ENCODE peak calls at places on chromosomes 11 and 22, in six cellular contexts. T is fibroblast of the aortic adventitia, M is heart left ventricle, V is KG1, U is uterus, Z is globus pallidus. B is an unnamed sample.

GRCh38 chr22:35230417-35230816 is 26.9 kb upstream of the HMGXB4 start:
- DNase-seq in V (no peak), M (no peak), T (no peak), Z (no peak), U (no peak), B (no peak)

GRCh38 chr11:104946907-104947306 is 21.5 kb downstream of the CASP4 start:
- DNase-seq in V (peak), M (no peak), T (peak), Z (no peak), U (no peak), B (no peak)

GRCh38 chr11:7473702-7474101 is 11.6 kb upstream of the OLFML1 start:
- DNase-seq in M (no peak), T (no peak), Z (no peak), U (no peak), V (no peak), B (no peak)

GRCh38 chr11:58575377-58576020 is at the start of gene LPXN:
- DNase-seq in M (no peak), T (peak), V (peak), U (no peak), Z (peak), B (no peak)

GRCh38 chr11:10058356-10058755 is 235.7 kb downstream of the SBF2 start:
- DNase-seq in M (no peak), V (no peak), T (no peak), Z (no peak), U (no peak), B (no peak)

GRCh38 chr11:10651579-10652361 is 41.8 kb downstream of the IRAG1 start:
- DNase-seq in T (no peak), Z (no peak), U (no peak), V (no peak), M (no peak), B (no peak)

GRCh38 chr11:1336836-1337646 is 27.6 kb upstream of the TOLLIP start:
- DNase-seq in U (peak), Z (peak), M (no peak), V (no peak), T (no peak), B (peak)

GRCh38 chr11:64090811-64091516 is 55.2 kb downstream of the FLRT1 start:
- DNase-seq in U (no peak), T (peak), M (no peak), V (no peak), Z (no peak), B (no peak)

GRCh38 chr11:67053896-67054850 is 2.5 kb upstream of the RHOD start:
- DNase-seq in U (peak), Z (peak), V (peak), T (peak), M (no peak), B (peak)

GRCh38 chr11:85889676-85890579 is 34.7 kb downstream of the CCDC83 start:
- DNase-seq in T (peak), V (no peak), Z (no peak), U (no peak), M (no peak), B (no peak)

GRCh38 chr11:18379201-18379600 is 15.2 kb upstream of the LDHA start:
- DNase-seq in T (no peak), M (no peak), U (no peak), Z (no peak), V (no peak), B (no peak)

GRCh38 chr11:94525933-94526332 is 13.7 kb downstream of the C11orf97 start:
- DNase-seq in V (peak), T (peak), M (peak), U (peak), Z (peak), B (peak)

GRCh38 chr11:72330131-72330727 is 86.3 kb upstream of the PHOX2A start:
- DNase-seq in T (no peak), M (no peak), Z (no peak), V (no peak), U (no peak), B (no peak)

GRCh38 chr22:28822930-28823481 is 22.6 kb upstream of the XBP1 start:
- DNase-seq in M (no peak), U (no peak), T (no peak), V (peak), Z (no peak), B (no peak)

GRCh38 chr11:69700278-69701140 is 3.3 kb downstream of the FGF19 start:
- DNase-seq in V (no peak), U (no peak), Z (peak), T (peak), M (peak), B (peak)

GRCh38 chr22:25067851-25068421 is 115.4 kb downstream of the KIAA1671 start:
- DNase-seq in T (no peak), Z (peak), M (no peak), V (no peak), U (no peak), B (no peak)

GRCh38 chr11:1074244-1075221 is at the start of gene MUC2:
- DNase-seq in T (no peak), Z (no peak), M (peak), U (peak), V (no peak), B (no peak)

GRCh38 chr11:33553486-33553885 is 147.1 kb downstream of the C11orf91 start:
- DNase-seq in M (no peak), T (no peak), U (no peak), Z (no peak), V (no peak), B (no peak)